ENCODE peak calls at places on chromosomes 2 and 18, in eight cellular contexts. D is fibroblast of lung, N is psoas muscle, Y is ovary, G is heart right ventricle, T is endothelial cell of umbilical vein, U is PC-3, M is adrenal gland. R is an unnamed sample. For H3K4me1, the result is how much of the 10 kb centered on the place peaks cover.

GRCh38 chr2:117858892-117859531 is 44.5 kb downstream of the DDX18 start:
- DNase-seq in M (no peak), T (no peak), Y (no peak), G (no peak), N (no peak), D (no peak), U (no peak), R (no peak)

GRCh38 chr2:101047774-101048173 is 45.7 kb downstream of the RPL31 start:
- DNase-seq in M (no peak), D (peak), G (peak), N (no peak), U (no peak), Y (peak), T (no peak), R (no peak)

GRCh38 chr2:28250006-28250405 is 142.7 kb upstream of the FOSL2 start:
- DNase-seq in U (peak), G (no peak), T (no peak), Y (no peak), M (no peak), N (no peak), D (peak), R (peak)

GRCh38 chr18:2924920-2925319 is 78.1 kb downstream of the EMILIN2 start:
- DNase-seq in U (no peak), G (no peak), M (no peak), T (no peak), N (no peak), D (no peak), Y (no peak), R (no peak)

GRCh38 chr18:48947583-48947982 is 3.2 kb downstream of the SMAD7 start:
- DNase-seq in D (no peak), Y (peak), G (no peak), T (peak), N (peak), U (no peak), M (peak), R (peak)

GRCh38 chr2:238120463-238121298 is 17.8 kb upstream of the KLHL30 start:
- DNase-seq in N (peak), U (no peak), G (peak), D (no peak), M (no peak), Y (no peak), T (no peak), R (peak)

GRCh38 chr2:122446761-122447160 is 691.3 kb downstream of the TSN start:
- DNase-seq in M (no peak), N (no peak), Y (no peak), U (no peak), D (no peak), T (no peak), G (no peak), R (no peak)

GRCh38 chr2:190354003-190354690 is 10.8 kb downstream of the INPP1 start:
- DNase-seq in D (no peak), Y (no peak), M (no peak), G (no peak), U (no peak), T (no peak), N (no peak), R (no peak)

GRCh38 chr2:1687254-1687653 is 57.1 kb downstream of the PXDN start:
- DNase-seq in N (no peak), Y (no peak), D (no peak), U (peak), M (no peak), G (no peak), T (no peak), R (no peak)

DNA sequence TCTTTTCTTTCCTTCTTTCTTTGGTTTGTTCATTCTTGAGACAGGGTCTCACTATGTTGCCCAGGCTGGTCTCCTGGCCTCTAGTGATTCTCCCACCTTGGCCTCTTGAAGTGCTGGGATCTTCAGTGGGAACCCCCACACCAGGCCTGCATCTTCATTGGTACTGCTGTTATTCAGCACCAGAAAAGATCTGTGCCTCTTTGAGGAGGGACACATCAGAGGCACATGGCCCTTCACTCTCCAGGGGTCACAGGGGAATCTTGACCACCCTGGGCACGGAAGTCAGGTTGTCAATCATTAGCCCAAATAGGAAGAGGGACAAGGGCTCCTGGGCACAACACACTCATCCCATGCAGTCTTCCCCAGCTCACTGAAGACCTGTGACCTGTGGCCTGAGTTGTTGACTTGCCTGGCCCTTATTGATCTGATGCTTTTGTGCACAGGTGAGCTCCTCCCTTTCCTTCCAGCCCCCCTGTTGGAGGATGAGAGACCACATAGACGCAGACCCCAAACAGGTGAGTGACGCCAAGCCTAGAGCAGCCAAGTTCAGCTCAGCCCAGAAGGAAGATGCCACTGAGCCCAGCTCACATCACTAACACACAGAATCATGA is 33.0 kb upstream of the ODC1 start:
- DNase-seq in N (no peak), G (no peak), T (no peak), Y (no peak), M (no peak), U (no peak), D (no peak), R (no peak)
- H3K4me1 ChIP-seq in N (under half), G (under half), T (under half), Y (under half), M (under half), U (under half), D (under half), R (under half)

GRCh38 chr2:219541611-219542180 is 1.9 kb downstream of the CHPF start:
- DNase-seq in M (peak), G (peak), D (peak), U (peak), N (peak), T (peak), Y (peak), R (peak)

GRCh38 chr2:219542931-219543595 is 546 bp downstream of the CHPF start:
- DNase-seq in Y (peak), D (peak), G (no peak), U (peak), N (peak), T (peak), M (peak), R (peak)

GRCh38 chr2:219545610-219546352 is 2.0 kb downstream of the TMEM198 start:
- DNase-seq in M (no peak), D (no peak), Y (peak), G (no peak), N (no peak), U (no peak), T (no peak), R (no peak)

GRCh38 chr2:219544567-219544966 is 739 bp downstream of the TMEM198 start:
- DNase-seq in T (no peak), Y (no peak), U (no peak), N (no peak), M (no peak), G (no peak), D (no peak), R (no peak)

DNA sequence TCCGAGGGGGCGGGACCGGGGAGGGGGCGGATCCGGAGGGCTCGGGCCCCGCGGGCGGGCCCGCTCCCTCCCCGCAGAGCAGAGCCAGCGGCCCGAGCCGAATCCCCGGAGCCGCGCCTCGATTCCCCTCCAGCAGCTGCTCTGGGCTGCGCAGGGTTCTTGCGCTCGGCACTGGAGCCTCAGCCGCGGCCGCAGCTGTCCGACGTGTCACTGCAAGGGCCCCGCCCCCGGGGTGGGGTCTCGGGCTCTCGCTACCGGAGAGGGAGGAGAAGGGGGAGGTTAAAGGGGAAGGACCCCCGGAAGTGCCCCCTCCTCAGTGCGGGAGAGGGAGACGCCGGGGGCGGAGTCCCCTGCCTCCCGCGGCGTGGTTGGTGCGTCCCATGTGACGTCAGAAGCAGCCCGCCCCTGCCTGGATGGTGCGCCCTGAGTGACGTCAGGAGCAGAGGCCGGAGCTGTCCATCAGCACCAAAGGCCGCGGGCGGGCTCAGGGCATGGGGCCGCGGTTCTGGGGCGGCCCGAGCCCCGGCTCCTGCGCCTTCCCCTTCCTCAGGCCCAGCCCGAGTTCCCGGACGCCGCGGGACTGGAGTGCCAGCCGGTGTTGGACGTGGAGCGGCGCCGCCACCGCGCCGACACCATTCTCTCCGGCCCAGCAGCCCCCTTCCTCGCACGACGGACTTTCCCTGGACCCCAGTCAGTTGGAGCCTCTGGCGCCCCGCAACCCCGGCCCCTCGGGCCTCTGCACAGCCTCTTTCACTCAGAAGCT is at the start of the genes CHPF and TMEM198:
- DNase-seq in N (peak), D (peak), Y (peak), M (peak), G (peak), T (peak), U (peak), R (peak)
- H3K4me1 ChIP-seq in N (under half), D (under half), Y (under half), M (under half), G (under half), T (under half), U (under half), R (under half)

GRCh38 chr2:111119847-111120252 is 864 bp upstream of the BCL2L11 start:
- DNase-seq in T (no peak), D (peak), M (no peak), G (peak), N (no peak), U (no peak), Y (no peak), R (no peak)
- H3K4me1 ChIP-seq in T (under half), D (under half), M (under half), G (under half), N (under half), U (under half), Y (under half), R (under half)

GRCh38 chr18:4309227-4309626 is 145.9 kb downstream of the DLGAP1 start:
- DNase-seq in Y (no peak), N (no peak), T (no peak), M (no peak), G (no peak), U (no peak), D (no peak), R (no peak)
- H3K4me1 ChIP-seq in Y (under half), N (under half), T (under half), M (under half), G (under half), U (under half), D (under half), R (under half)

DNA sequence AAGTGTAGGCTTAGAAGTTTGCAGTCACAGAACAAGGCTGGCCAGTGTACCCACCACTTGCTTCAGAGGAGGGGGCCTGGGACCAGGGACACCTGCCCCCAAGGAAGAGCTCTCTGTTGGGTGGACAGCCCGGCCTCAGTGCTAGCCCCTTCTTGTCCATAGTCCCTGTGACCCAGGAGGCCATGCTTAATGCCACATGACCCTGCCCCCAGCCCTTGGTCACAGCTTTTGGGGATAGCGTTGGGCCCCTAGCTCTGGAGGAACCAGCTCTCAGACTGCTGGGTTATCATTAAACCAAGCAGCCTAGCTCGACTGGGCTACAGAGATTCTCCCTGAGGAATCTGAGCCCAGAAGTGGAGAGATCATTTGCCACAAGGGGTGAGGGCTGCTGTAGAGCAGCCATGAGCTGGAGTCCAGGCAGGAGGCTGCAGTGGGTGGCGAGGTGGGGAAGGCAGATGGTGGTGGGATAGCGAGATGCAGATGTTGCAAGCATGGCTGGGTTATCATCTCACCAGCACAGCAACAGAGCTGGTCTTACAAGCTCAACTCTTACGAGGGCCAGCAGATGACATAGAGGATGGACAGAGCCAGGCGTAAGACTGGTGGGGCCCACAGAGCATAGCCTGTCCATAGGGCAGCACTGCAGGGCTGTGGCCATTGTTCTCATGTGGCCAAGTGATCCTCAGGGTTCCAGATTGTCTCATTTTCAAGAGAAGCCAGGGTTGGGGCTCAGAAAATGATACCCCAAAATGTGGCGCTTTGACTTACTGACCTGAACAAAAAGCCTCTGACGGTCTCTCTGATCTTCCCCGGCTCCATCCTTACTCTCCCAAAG is 7.2 kb upstream of the TMEM37 start:
- DNase-seq in N (no peak), T (no peak), Y (no peak), U (no peak), G (no peak), D (no peak), M (no peak), R (no peak)
- H3K4me1 ChIP-seq in N (under half), T (under half), Y (under half), U (under half), G (under half), D (under half), M (under half), R (under half)